ENCODE peak calls at places on chromosomes 16 and 17, in seven cellular contexts. K is kidney, Q is coronary artery, V is suprapubic skin, E is nephron progenitor cell, R is astrocyte, Y is ovary. D is an unnamed sample.

GRCh38 chr16:50265716-50266336 is 525 bp upstream of the ADCY7 start:
- DNase-seq in K (peak; percentile 58), Q (no peak), V (no peak), E (no peak), R (no peak), Y (no peak), D (no peak)

GRCh38 chr16:80614908-80615696 is 74.3 kb downstream of the DYNLRB2 start:
- DNase-seq in K (no peak), Q (no peak), V (no peak), E (no peak), R (peak; percentile 98), Y (no peak), D (no peak)

GRCh38 chr17:17104494-17104893 is 62.2 kb downstream of the MPRIP start:
- DNase-seq in K (peak; percentile 35), Q (no peak), V (no peak), E (no peak), R (no peak), Y (no peak), D (no peak)

GRCh38 chr17:7217113-7217987 is 2.3 kb downstream of the DLG4 start:
- DNase-seq in K (peak; percentile 87), Q (no peak), V (no peak), E (peak; percentile 59), R (peak; percentile 59), Y (peak; percentile 76), D (peak; percentile 69)

GRCh38 chr17:7290166-7290565 is 4.3 kb downstream of the YBX2 start:
- DNase-seq in K (no peak), Q (no peak), V (no peak), E (no peak), R (no peak), Y (no peak), D (no peak)

GRCh38 chr16:82603784-82604411 is 22.9 kb upstream of the CDH13 start:
- DNase-seq in K (no peak), Q (no peak), V (no peak), E (peak; percentile 48), R (peak; percentile 34), Y (no peak), D (no peak)

GRCh38 chr16:90081606-90081970 is 4.5 kb upstream of the PRDM7 start:
- DNase-seq in K (no peak), Q (no peak), V (no peak), E (peak; percentile 9), R (no peak), Y (no peak), D (no peak)

GRCh38 chr17:58679263-58680037 is 12.4 kb downstream of the TEX14 start:
- DNase-seq in K (no peak), Q (no peak), V (no peak), E (no peak), R (peak; percentile 51), Y (no peak), D (no peak)

GRCh38 chr17:62966426-62967110 is 533 bp downstream of the TANC2 start:
- DNase-seq in K (peak; percentile 90), Q (no peak), V (no peak), E (peak; percentile 68), R (no peak), Y (peak; percentile 79), D (peak; percentile 75)

GRCh38 chr16:4486126-4486893 is 10.1 kb downstream of the HMOX2 start:
- DNase-seq in K (no peak), Q (no peak), V (no peak), E (no peak), R (no peak), Y (no peak), D (no peak)

GRCh38 chr17:45325810-45326209 is 9.0 kb upstream of the MAP3K14 start:
- DNase-seq in K (peak; percentile 10), Q (peak; percentile 22), V (no peak), E (no peak), R (no peak), Y (no peak), D (peak; percentile 10)

GRCh38 chr16:68760671-68761275 is 23.7 kb downstream of the CDH1 start:
- DNase-seq in K (no peak), Q (no peak), V (no peak), E (no peak), R (peak; percentile 60), Y (no peak), D (no peak)

GRCh38 chr17:57672205-57672632 is 72.9 kb downstream of the CCDC182 start:
- DNase-seq in K (no peak), Q (no peak), V (no peak), E (no peak), R (peak; percentile 57), Y (no peak), D (no peak)

GRCh38 chr17:10061131-10061581 is 137.2 kb downstream of the GAS7 start:
- DNase-seq in K (no peak), Q (no peak), V (peak; percentile 88), E (no peak), R (no peak), Y (no peak), D (no peak)

GRCh38 chr17:7782237-7782636 is 51.8 kb upstream of the KDM6B start:
- DNase-seq in K (no peak), Q (no peak), V (no peak), E (no peak), R (peak; percentile 40), Y (no peak), D (no peak)

DNA sequence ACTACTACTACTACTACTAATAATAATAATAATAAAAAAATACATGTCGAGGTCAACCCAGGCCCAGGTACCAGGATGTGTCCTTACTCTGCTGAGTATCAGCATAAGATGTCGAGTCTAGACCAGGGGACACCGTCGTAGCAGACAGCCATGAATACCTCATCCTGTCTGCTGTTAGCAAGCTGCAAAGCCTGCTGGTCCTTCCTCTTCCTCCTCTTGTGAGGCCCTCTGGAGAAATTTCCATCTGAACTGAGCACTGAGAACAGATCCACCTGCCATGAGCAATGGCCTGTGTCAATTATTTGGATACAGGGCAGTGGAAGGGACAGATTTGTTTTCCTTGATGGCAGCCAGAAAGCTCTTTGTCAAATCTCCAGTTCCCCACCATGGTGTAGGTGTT is 168.5 kb downstream of the XYLT1 start:
- DNase-seq in K (no peak), Q (no peak), V (no peak), E (no peak), R (no peak), Y (no peak), D (no peak)
- TF ChIP-seq CTCF in K (no peak), Q (no peak), V (no peak), E (no peak), R (no peak), Y (no peak), D (no peak)

GRCh38 chr17:79188048-79188447 is 113.4 kb downstream of the ENGASE start:
- DNase-seq in K (no peak), Q (no peak), V (no peak), E (peak; percentile 64), R (no peak), Y (no peak), D (no peak)
- TF ChIP-seq CTCF in K (peak; percentile 24), Q (no peak), V (no peak), E (peak; percentile 66), R (no peak), Y (no peak), D (peak; percentile 45)

DNA sequence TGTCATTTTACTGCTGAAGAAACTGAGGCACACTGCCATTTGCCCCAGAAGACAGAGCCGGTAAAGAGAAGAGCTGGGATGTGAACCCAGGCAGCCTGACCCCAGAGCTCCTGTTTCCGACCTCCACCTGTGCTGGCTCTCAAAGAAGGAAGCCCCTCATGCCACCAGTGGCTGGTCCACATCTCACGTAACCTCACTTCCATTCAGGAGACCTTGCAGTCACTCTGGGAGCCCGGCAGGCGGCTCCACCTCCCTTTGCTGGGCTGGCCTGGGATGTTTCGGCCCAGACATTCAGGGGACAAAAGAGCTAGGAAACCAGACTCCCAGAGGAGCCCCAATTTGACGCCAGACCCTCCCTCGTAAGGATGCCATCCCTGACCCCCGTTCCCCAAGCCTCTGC is 2.9 kb downstream of the TAF1C start:
- DNase-seq in K (no peak), Q (peak; percentile 66), V (no peak), E (no peak), R (no peak), Y (peak; percentile 45), D (no peak)
- TF ChIP-seq CTCF in K (no peak), Q (no peak), V (no peak), E (no peak), R (no peak), Y (peak; percentile 14), D (peak; percentile 27)

GRCh38 chr17:68790931-68791330 is 164.3 kb downstream of the ABCA8 start:
- DNase-seq in K (no peak), Q (no peak), V (no peak), E (no peak), R (peak; percentile 42), Y (no peak), D (no peak)

GRCh38 chr17:68790481-68790880 is 164.7 kb downstream of the ABCA8 start:
- DNase-seq in K (no peak), Q (no peak), V (no peak), E (no peak), R (peak; percentile 14), Y (no peak), D (no peak)

GRCh38 chr17:68792873-68793272 is 162.3 kb downstream of the ABCA8 start:
- DNase-seq in K (no peak), Q (no peak), V (no peak), E (no peak), R (no peak), Y (no peak), D (no peak)

GRCh38 chr17:68792042-68792685 is 163.0 kb downstream of the ABCA8 start:
- DNase-seq in K (no peak), Q (no peak), V (no peak), E (no peak), R (no peak), Y (no peak), D (no peak)

DNA sequence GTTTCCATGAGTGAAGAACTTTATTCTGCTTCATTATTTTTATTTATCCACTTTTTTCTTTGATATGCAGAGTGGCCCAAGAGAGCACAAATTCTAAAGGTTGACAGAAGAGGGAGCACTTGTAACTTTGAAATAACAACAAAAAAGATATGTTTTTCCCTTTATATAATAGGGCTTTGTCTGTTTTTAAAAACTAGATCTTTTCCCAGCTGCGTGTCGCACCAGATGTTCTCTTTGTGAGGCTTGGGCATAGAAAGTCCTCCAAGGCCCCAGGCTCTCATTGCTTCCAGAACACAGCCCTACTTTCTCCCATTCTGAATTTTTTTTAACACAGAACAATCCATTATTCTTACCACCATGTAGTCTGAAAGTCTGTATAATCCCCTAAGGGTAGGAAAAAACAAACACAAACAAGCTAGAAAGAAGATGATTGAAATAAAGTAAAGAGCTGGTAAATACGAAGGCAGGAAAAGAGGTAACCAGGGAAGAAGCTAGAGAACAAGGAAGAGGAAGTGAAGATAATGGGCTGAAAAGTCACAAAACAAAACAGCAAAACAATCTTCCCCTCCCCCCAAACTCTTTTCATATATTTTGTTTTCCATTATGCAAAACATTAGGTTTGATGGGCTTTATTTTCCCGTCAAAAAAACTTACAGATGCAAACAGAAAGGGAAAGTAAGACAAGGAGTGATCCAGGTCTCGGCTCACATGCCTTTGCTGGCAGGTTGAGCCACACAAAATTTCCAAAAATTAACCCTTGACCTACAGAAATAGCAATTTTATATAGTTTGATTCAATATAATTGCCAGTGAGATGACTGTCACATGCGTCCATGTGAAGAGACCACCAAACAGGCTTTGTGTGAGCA is 160.3 kb downstream of the ABCA8 start:
- DNase-seq in K (no peak), Q (no peak), V (no peak), E (no peak), R (peak; percentile 16), Y (no peak), D (no peak)
- TF ChIP-seq CTCF in K (peak; percentile 11), Q (no peak), V (no peak), E (no peak), R (peak; percentile 22), Y (no peak), D (peak; percentile 48)

D was measured in upper lobe of right lung.